ENCODE peak calls at places on chromosomes 3 and 15, in nine cellular contexts. Z is MCF 10A, B is HL-60, A is GM20000, R is WERI-Rb-1, T is left ventricle myocardium inferior, Q is HFFc6, C is dorsolateral prefrontal cortex, N is IMR-90. D is an unnamed sample.

GRCh38 chr3:178137206-178137605 is 399.0 kb upstream of the KCNMB2 start:
- DNase-seq in T (no peak), N (peak), B (no peak), Z (no peak), A (no peak), Q (no peak), C (no peak), R (no peak), D (no peak)

GRCh38 chr3:42228796-42229195 is 37.2 kb downstream of the CCK start:
- DNase-seq in R (no peak), N (peak), T (no peak), A (peak), C (no peak), Z (peak), Q (peak), B (no peak), D (no peak)

GRCh38 chr15:52733078-52733477 is 53.9 kb upstream of the ATOSA start:
- DNase-seq in R (no peak), T (no peak), Z (peak), B (peak), C (no peak), Q (no peak), A (no peak), N (no peak), D (no peak)

GRCh38 chr15:25783607-25784131 is 79.5 kb downstream of the ATP10A start:
- DNase-seq in N (peak), C (no peak), Z (no peak), Q (peak), T (no peak), R (peak), B (no peak), A (no peak), D (peak)

GRCh38 chr3:67006460-67006859 is 8.4 kb downstream of the KBTBD8 start:
- DNase-seq in A (no peak), Z (no peak), Q (no peak), N (peak), R (no peak), C (no peak), B (no peak), T (no peak), D (no peak)

GRCh38 chr15:67843571-67844387 is 3.9 kb upstream of the RNU6-1 start:
- DNase-seq in Q (peak), T (no peak), N (peak), A (no peak), C (no peak), R (peak), Z (no peak), B (no peak), D (no peak)

GRCh38 chr3:185112186-185112585 is 40.7 kb downstream of the C3orf70 start:
- DNase-seq in A (no peak), Z (no peak), C (no peak), N (no peak), B (no peak), R (no peak), T (no peak), Q (no peak), D (no peak)

GRCh38 chr3:10556312-10556711 is 50.9 kb upstream of the ATP2B2 start:
- DNase-seq in N (no peak), T (no peak), Z (no peak), R (peak), A (no peak), Q (no peak), B (no peak), C (no peak), D (no peak)

GRCh38 chr15:83604549-83604948 is 49.4 kb upstream of the ADAMTSL3 start:
- DNase-seq in T (no peak), R (no peak), C (no peak), B (no peak), Z (no peak), N (no peak), A (no peak), Q (no peak), D (no peak)

GRCh38 chr15:92808611-92809063 is 91.5 kb upstream of the CHD2 start:
- DNase-seq in R (no peak), Q (peak), Z (peak), C (no peak), B (no peak), N (peak), T (peak), A (peak), D (no peak)

GRCh38 chr15:42151736-42152135 is 4.7 kb downstream of the PLA2G4F start:
- DNase-seq in R (no peak), A (no peak), T (no peak), B (no peak), Q (no peak), N (no peak), Z (no peak), C (no peak), D (no peak)

GRCh38 chr3:69051796-69052566 is at the start of gene TMF1:
- DNase-seq in N (peak), A (peak), C (peak), T (peak), Z (peak), B (peak), Q (peak), R (peak), D (peak)

GRCh38 chr3:184459355-184459754 is 79.5 kb downstream of the CHRD start:
- DNase-seq in C (no peak), T (no peak), N (peak), A (no peak), B (no peak), Q (peak), Z (no peak), R (no peak), D (no peak)

GRCh38 chr15:66879511-66879910 is 177.5 kb downstream of the SMAD6 start:
- DNase-seq in Q (no peak), T (no peak), B (no peak), N (no peak), Z (no peak), A (no peak), R (no peak), C (no peak), D (no peak)

GRCh38 chr15:48250640-48251076 is 44.6 kb downstream of the SLC12A1 start:
- DNase-seq in Q (peak), Z (peak), N (peak), B (peak), C (peak), T (no peak), R (peak), A (peak), D (peak)

GRCh38 chr15:38600241-38600640 is 35.6 kb upstream of the RASGRP1 start:
- DNase-seq in C (no peak), Q (no peak), B (no peak), R (peak), A (no peak), N (no peak), T (no peak), Z (no peak), D (no peak)

GRCh38 chr3:120597445-120598049 is 1.4 kb downstream of the NDUFB4 start:
- DNase-seq in C (no peak), Q (no peak), Z (no peak), N (no peak), B (no peak), T (no peak), A (peak), R (no peak), D (no peak)

GRCh38 chr15:52786436-52787122 is 3.6 kb downstream of the ONECUT1 start:
- DNase-seq in A (no peak), Z (no peak), T (no peak), N (no peak), R (no peak), C (no peak), Q (no peak), B (no peak), D (peak)

GRCh38 chr3:150094150-150094932 is 123.6 kb upstream of the PFN2 start:
- DNase-seq in T (no peak), Q (peak), B (no peak), A (no peak), N (peak), R (no peak), Z (peak), C (no peak), D (no peak)

GRCh38 chr3:136653628-136654027 is 98.5 kb downstream of the STAG1 start:
- DNase-seq in Q (no peak), T (no peak), R (no peak), N (no peak), B (no peak), Z (no peak), C (no peak), A (no peak), D (no peak)

GRCh38 chr3:79937567-79937966 is 169.8 kb upstream of the ROBO1 start:
- DNase-seq in Q (no peak), C (no peak), B (no peak), N (no peak), T (no peak), A (no peak), R (no peak), Z (peak), D (no peak)

GRCh38 chr15:72155635-72156616 is 37.7 kb downstream of the SENP8 start:
- DNase-seq in Q (peak), B (peak), T (peak), A (peak), Z (peak), N (peak), C (peak), R (peak), D (peak)

GRCh38 chr3:67389176-67389575 is 265.2 kb downstream of the SUCLG2 start:
- DNase-seq in R (no peak), B (no peak), N (no peak), A (peak), Z (no peak), T (no peak), C (no peak), Q (no peak), D (no peak)

GRCh38 chr3:93994056-93994455 is 14.1 kb downstream of the ARL13B start:
- DNase-seq in Q (no peak), N (peak), T (no peak), Z (peak), C (no peak), R (no peak), A (no peak), B (no peak), D (no peak)

GRCh38 chr3:124837730-124838186 is 49.4 kb downstream of the ITGB5 start:
- DNase-seq in R (no peak), Q (peak), B (no peak), Z (peak), T (peak), A (no peak), C (no peak), N (peak), D (peak)

GRCh38 chr15:56532766-56533455 is 68.0 kb upstream of the MNS1 start:
- DNase-seq in A (no peak), Q (no peak), Z (no peak), R (no peak), C (peak), N (no peak), T (no peak), B (no peak), D (no peak)

GRCh38 chr15:60916674-60917468 is 312.2 kb downstream of the RORA start:
- DNase-seq in C (peak), A (peak), T (peak), Q (peak), Z (peak), N (peak), R (peak), B (peak), D (peak)

GRCh38 chr3:53845103-53845880 is 927 bp downstream of the CHDH start:
- DNase-seq in Z (peak), A (peak), N (peak), Q (no peak), B (no peak), T (peak), C (peak), R (peak), D (no peak)

GRCh38 chr3:119588112-119588511 is 8.8 kb downstream of the ADPRH start:
- DNase-seq in C (no peak), Q (no peak), A (no peak), N (no peak), T (peak), Z (peak), R (no peak), B (no peak), D (no peak)

GRCh38 chr3:14170569-14171159 is 7.7 kb downstream of the XPC start:
- DNase-seq in R (no peak), C (no peak), A (no peak), Q (peak), B (no peak), N (peak), T (no peak), Z (no peak), D (no peak)

GRCh38 chr3:172132159-172132586 is 92.8 kb downstream of the FNDC3B start:
- DNase-seq in Q (no peak), Z (no peak), T (no peak), N (no peak), B (no peak), R (no peak), A (no peak), C (no peak), D (no peak)

GRCh38 chr3:117010316-117010715 is 300.7 kb downstream of the TUSC7 start:
- DNase-seq in N (no peak), Z (no peak), R (no peak), C (no peak), T (no peak), Q (no peak), B (no peak), A (no peak), D (no peak)

GRCh38 chr3:59540241-59540640 is 490.4 kb upstream of the CFAP20DC start:
- DNase-seq in C (no peak), B (no peak), A (no peak), Q (no peak), R (no peak), T (no peak), Z (peak), N (peak), D (no peak)

GRCh38 chr15:101669744-101670143 is 17.6 kb upstream of the TM2D3 start:
- DNase-seq in R (no peak), N (no peak), T (no peak), Z (peak), A (no peak), C (no peak), B (no peak), Q (no peak), D (no peak)

GRCh38 chr15:101660005-101660404 is 7.8 kb upstream of the TM2D3 start:
- DNase-seq in N (no peak), B (no peak), R (no peak), Q (no peak), Z (no peak), A (no peak), T (no peak), C (no peak), D (no peak)

GRCh38 chr15:101662203-101662602 is 10.0 kb upstream of the TM2D3 start:
- DNase-seq in Q (no peak), N (no peak), T (no peak), R (no peak), Z (no peak), B (no peak), C (no peak), A (no peak), D (no peak)

DNA sequence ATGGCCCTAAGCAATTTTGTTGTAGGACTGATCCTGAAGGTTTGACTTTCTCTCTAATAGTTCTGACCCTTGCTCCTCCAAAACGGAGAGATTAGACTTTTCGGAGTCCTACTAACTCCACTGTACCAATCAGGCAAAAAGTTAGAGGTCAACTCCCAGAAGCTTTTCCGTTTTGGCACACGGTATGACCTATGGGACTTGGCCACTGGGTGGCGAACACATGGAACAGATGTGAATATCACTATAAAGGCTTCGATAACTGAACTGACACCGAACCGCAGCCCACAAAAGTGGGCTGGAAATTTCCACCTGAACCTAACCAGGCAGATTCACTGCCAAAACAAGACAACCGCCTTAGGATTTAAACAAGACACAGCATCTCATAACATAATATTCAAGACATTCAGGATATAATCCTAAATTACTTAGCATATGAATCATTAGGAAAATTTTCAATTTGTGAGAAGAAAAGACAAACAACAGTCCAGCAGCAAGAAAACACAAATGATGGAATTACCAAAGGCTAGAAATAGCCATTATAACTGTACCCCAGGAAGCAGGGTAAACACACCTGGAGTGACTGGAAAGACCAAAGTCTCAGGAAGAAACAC is 12.2 kb upstream of the TM2D3 start:
- DNase-seq in Q (no peak), C (no peak), R (peak), B (no peak), N (no peak), T (no peak), A (no peak), Z (peak), D (no peak)
- TF ChIP-seq CTCF in Q (peak), C (peak), R (peak), B (peak), N (peak), T (peak), A (no peak), Z (peak), D (peak)

GRCh38 chr3:196985954-196986885 is 17.6 kb upstream of the PIGZ start:
- DNase-seq in N (no peak), T (no peak), B (no peak), Z (no peak), A (no peak), R (no peak), Q (no peak), C (no peak), D (no peak)
- TF ChIP-seq CTCF in N (peak), T (no peak), B (no peak), Z (no peak), A (no peak), R (no peak), Q (peak), C (no peak), D (peak)

DNA sequence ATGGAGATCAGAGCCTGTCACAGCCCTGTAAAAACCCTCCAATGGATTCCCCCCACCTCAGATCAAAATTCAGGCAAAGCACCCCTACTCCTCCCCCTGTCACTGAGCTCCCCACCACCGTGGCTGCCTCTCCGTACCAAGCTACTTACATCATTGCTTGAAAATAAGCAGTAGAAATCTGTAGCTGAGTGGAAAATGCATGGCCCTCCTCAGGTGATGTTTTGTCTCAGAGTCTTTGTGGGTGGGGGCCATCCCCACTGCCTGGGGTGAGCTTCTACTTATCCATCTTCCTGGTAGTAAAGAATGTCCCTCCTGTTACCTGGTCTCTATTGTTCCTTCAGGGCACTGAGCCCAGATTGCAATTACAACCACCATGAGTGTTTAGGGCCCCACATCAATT is 34.5 kb downstream of the SLCO2A1 start:
- DNase-seq in Q (no peak), N (no peak), C (peak), T (no peak), A (no peak), B (no peak), Z (no peak), R (no peak), D (no peak)
- TF ChIP-seq CTCF in Q (no peak), N (no peak), C (no peak), T (no peak), A (no peak), B (no peak), Z (no peak), R (no peak), D (no peak)

DNA sequence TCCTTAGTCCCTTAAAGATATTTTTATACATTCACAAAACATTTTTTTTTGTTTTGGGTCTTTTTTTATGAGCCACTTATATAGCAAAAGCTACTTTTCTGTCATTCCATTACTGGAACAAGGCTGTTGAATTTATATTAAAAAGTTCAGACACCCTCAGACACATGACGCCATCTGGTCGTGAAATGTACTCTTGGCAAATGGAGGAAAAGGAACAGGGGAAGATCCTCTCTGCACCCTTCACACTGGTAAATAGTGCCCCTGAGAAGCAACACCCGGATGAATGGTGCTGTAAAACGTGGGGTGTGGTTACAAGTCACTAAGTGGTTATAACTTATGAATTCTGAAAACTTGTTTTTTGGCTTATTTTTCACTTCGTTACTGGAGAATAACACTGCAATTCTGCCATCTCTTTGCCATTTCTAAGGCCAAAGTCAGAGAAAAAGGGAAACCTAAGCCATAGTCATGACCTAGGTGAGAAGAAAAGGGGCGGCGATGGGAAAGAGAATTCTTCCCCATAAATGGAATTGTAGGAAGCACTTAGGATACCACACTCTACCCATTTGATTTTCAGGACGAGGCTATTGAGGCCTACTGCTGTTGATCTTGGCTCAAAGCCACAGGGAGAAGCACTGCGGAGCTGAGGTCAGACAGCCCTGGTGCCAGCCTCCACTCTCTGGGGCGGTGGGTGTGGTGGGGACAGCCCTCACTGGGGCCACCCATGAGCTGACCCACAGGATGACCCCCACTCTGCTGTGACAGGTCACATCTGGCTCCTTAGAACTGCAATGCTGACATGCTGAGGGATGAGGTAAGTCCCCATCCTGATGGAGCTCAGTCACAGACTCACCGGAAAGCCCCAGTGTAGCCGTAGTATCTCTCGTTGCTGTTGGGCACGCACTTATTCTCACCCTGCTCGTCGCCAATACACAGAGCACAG is 21.8 kb downstream of the LTF start:
- DNase-seq in R (peak), Z (peak), A (peak), Q (peak), B (peak), C (no peak), T (no peak), N (no peak), D (peak)
- TF ChIP-seq CTCF in R (peak), Z (peak), A (peak), Q (peak), B (peak), C (peak), T (peak), N (no peak), D (peak)